ENCODE peak calls at places on chromosomes 5 and 9, in five cellular contexts. C is A549, I is SK-N-SH, Q is K562, A is GM12878. J is an unnamed sample.

GRCh38 chr5:39801306-39801705 is 376.5 kb upstream of the DAB2 start:
- DNase-seq in C (no peak), I (no peak), Q (no peak), A (no peak), J (no peak)

GRCh38 chr5:165321912-165322311 is 1816.5 kb downstream of the MAT2B start:
- DNase-seq in C (no peak), I (peak), Q (no peak), A (no peak), J (peak)

GRCh38 chr9:76109953-76110352 is 219.5 kb downstream of the PCSK5 start:
- DNase-seq in C (no peak), I (no peak), Q (no peak), A (no peak), J (peak)

GRCh38 chr5:61228691-61229280 is 66.5 kb upstream of the SMIM15 start:
- DNase-seq in C (no peak), I (no peak), Q (no peak), A (no peak), J (peak)

GRCh38 chr9:18829858-18830257 is 203.2 kb downstream of the SAXO1 start:
- DNase-seq in C (no peak), I (no peak), Q (no peak), A (no peak), J (peak)

GRCh38 chr9:131289301-131290038 is at the start of gene PLPP7:
- DNase-seq in C (no peak), I (peak), Q (peak), A (no peak), J (peak)

GRCh38 chr9:110115341-110115820 is 92.6 kb downstream of the C9orf152 start:
- DNase-seq in C (no peak), I (no peak), Q (no peak), A (no peak), J (peak)

GRCh38 chr9:6133346-6134063 is 82.1 kb upstream of the IL33 start:
- DNase-seq in C (no peak), I (no peak), Q (no peak), A (peak), J (no peak)

GRCh38 chr9:77251050-77251449 is 73.7 kb downstream of the VPS13A start:
- DNase-seq in C (no peak), I (no peak), Q (no peak), A (no peak), J (no peak)

GRCh38 chr9:77977210-77977611 is 54.4 kb downstream of the GNAQ start:
- DNase-seq in C (peak), I (peak), Q (peak), A (no peak), J (peak)

GRCh38 chr5:58259685-58260152 is 200.2 kb downstream of the PLK2 start:
- DNase-seq in C (peak), I (no peak), Q (no peak), A (no peak), J (peak)

GRCh38 chr5:179526978-179527377 is 23.4 kb upstream of the RUFY1 start:
- DNase-seq in C (no peak), I (no peak), Q (no peak), A (no peak), J (no peak)

GRCh38 chr5:83474170-83474796 is 2.7 kb downstream of the VCAN start:
- DNase-seq in C (peak), I (peak), Q (peak), A (no peak), J (peak)

GRCh38 chr5:160315968-160316367 is 3.6 kb upstream of the CCNJL start:
- DNase-seq in C (peak), I (no peak), Q (no peak), A (no peak), J (peak)

GRCh38 chr9:132888151-132888550 is 9.5 kb downstream of the SPACA9 start:
- DNase-seq in C (no peak), I (no peak), Q (no peak), A (no peak), J (no peak)

GRCh38 chr9:126327016-126327749 is 554 bp downstream of the MVB12B start:
- DNase-seq in C (peak), I (peak), Q (no peak), A (no peak), J (no peak)

GRCh38 chr9:23747088-23747748 is 78.8 kb downstream of the ELAVL2 start:
- DNase-seq in C (no peak), I (no peak), Q (no peak), A (no peak), J (no peak)

GRCh38 chr9:134502261-134503211 is 139.1 kb upstream of the COL5A1 start:
- DNase-seq in C (peak), I (peak), Q (peak), A (no peak), J (peak)

GRCh38 chr9:117425562-117425961 is 10.7 kb upstream of the ASTN2 start:
- DNase-seq in C (no peak), I (no peak), Q (no peak), A (no peak), J (no peak)

GRCh38 chr9:133558191-133559126 is 24.0 kb downstream of the ADAMTSL2 start:
- DNase-seq in C (peak), I (peak), Q (peak), A (peak), J (peak)

GRCh38 chr9:83957029-83957513 is 22.9 kb downstream of the HNRNPK start:
- DNase-seq in C (no peak), I (no peak), Q (no peak), A (no peak), J (no peak)

GRCh38 chr5:96111080-96111756 is 149.6 kb upstream of the ELL2 start:
- DNase-seq in C (no peak), I (no peak), Q (no peak), A (no peak), J (no peak)

GRCh38 chr5:37757980-37758582 is 81.8 kb downstream of the GDNF start:
- DNase-seq in C (no peak), I (no peak), Q (no peak), A (no peak), J (no peak)

GRCh38 chr5:165310031-165310430 is 1804.6 kb downstream of the MAT2B start:
- DNase-seq in C (no peak), I (no peak), Q (no peak), A (no peak), J (no peak)

GRCh38 chr9:17900604-17901003 is 321.7 kb downstream of the SH3GL2 start:
- DNase-seq in C (no peak), I (no peak), Q (no peak), A (no peak), J (peak)

GRCh38 chr5:78367318-78367991 is 7.0 kb downstream of the SCAMP1 start:
- DNase-seq in C (no peak), I (no peak), Q (no peak), A (no peak), J (no peak)

GRCh38 chr5:124649548-124650501 is 96.6 kb downstream of the ZNF608 start:
- DNase-seq in C (no peak), I (peak), Q (peak), A (peak), J (peak)

GRCh38 chr5:152164860-152165259 is 240.2 kb upstream of the GLRA1 start:
- DNase-seq in C (no peak), I (no peak), Q (no peak), A (no peak), J (no peak)

GRCh38 chr9:107685901-107686300 is 196.3 kb upstream of the KLF4 start:
- DNase-seq in C (no peak), I (no peak), Q (no peak), A (no peak), J (no peak)

GRCh38 chr5:68007446-68007845 is 208.1 kb upstream of the PIK3R1 start:
- DNase-seq in C (no peak), I (no peak), Q (no peak), A (no peak), J (peak)

GRCh38 chr9:122939611-122940010 is 1.2 kb upstream of the RABGAP1 start:
- DNase-seq in C (no peak), I (no peak), Q (no peak), A (no peak), J (no peak)

GRCh38 chr9:122931851-122932199 is 513 bp upstream of the ZBTB26 start:
- DNase-seq in C (peak), I (no peak), Q (no peak), A (no peak), J (peak)

GRCh38 chr9:122936883-122937282 is 3.9 kb upstream of the RABGAP1 start:
- DNase-seq in C (no peak), I (no peak), Q (no peak), A (no peak), J (no peak)

GRCh38 chr9:122940603-122941559 is at the start of gene RABGAP1:
- DNase-seq in C (peak), I (peak), Q (peak), A (peak), J (peak)

GRCh38 chr9:122936464-122936863 is 4.4 kb upstream of the RABGAP1 start:
- DNase-seq in C (no peak), I (no peak), Q (no peak), A (no peak), J (no peak)
- TF ChIP-seq RCOR1 in C (no peak), I (no peak), Q (no peak), A (no peak), J (no peak)

GRCh38 chr5:99068944-99069650 is 140.3 kb upstream of the CHD1 start:
- DNase-seq in C (no peak), I (no peak), Q (no peak), A (no peak), J (no peak)
- TF ChIP-seq RCOR1 in C (no peak), I (no peak), Q (no peak), A (no peak), J (no peak)

GRCh38 chr5:107831612-107832395 is 161.1 kb upstream of the EFNA5 start:
- DNase-seq in C (no peak), I (no peak), Q (no peak), A (no peak), J (peak)
- TF ChIP-seq RCOR1 in C (no peak), I (no peak), Q (no peak), A (no peak), J (no peak)

DNA sequence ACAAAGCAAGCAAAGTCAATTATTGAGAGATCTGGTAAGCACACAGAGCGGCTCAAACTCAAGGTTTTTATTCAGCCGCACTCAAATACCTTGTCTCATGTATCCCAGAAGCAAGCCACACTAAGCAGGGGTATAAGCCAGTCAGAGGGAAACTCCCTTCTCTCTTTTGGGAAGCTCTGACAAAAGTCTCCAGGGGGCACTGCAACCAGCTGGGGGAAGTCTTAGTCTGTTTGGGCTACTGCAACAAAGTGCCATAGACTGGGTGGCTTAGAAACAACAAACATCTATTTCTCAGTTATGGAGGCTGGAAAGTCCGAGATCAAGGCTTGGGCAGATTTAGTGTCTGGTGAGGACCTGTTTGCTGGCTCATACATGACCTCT is 246.0 kb downstream of the ENC1 start:
- DNase-seq in C (no peak), I (no peak), Q (no peak), A (no peak), J (no peak)
- TF ChIP-seq RCOR1 in C (no peak), I (no peak), Q (no peak), A (no peak), J (no peak)

GRCh38 chr5:55510523-55510880 is 24.3 kb downstream of the PLPP1 start:
- DNase-seq in C (no peak), I (no peak), Q (no peak), A (no peak), J (no peak)
- TF ChIP-seq RCOR1 in C (no peak), I (no peak), Q (no peak), A (no peak), J (no peak)

GRCh38 chr5:172919525-172920446 is 39.4 kb upstream of the RPL26L1 start:
- DNase-seq in C (no peak), I (no peak), Q (no peak), A (no peak), J (peak)

GRCh38 chr5:172918421-172919371 is 40.5 kb upstream of the RPL26L1 start:
- DNase-seq in C (no peak), I (no peak), Q (no peak), A (no peak), J (no peak)

GRCh38 chr5:172920995-172921394 is 38.2 kb upstream of the RPL26L1 start:
- DNase-seq in C (no peak), I (no peak), Q (no peak), A (no peak), J (no peak)

GRCh38 chr5:172921906-172922305 is 37.3 kb upstream of the RPL26L1 start:
- DNase-seq in C (no peak), I (no peak), Q (no peak), A (no peak), J (no peak)

DNA sequence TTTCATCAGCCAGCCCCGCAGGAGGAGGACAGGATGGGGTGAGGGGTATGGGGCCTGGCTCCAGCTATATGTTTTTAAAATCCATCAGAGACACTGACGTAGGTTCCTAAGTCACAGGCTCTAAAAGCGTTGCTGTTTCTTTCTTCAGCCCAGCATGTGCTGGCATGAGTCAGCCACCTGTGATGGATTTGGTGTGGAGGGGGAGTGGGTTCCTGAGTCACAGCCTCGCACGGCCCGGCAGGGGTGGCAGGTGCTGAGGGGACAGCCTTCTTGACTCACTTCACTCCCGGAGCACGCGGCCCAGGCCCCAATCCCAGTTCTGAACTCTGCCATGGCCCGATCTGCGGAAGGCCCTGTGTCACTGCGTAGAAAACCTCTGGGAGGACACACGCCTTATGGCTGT is 38.8 kb upstream of the RPL26L1 start:
- DNase-seq in C (peak), I (no peak), Q (peak), A (no peak), J (peak)
- TF ChIP-seq RCOR1 in C (no peak), I (no peak), Q (no peak), A (no peak), J (peak)